ENCODE peak calls at places on chromosome 1, in ten cellular contexts. A is tibial artery; V is stomach; U is D341Med; Z is HT1080; R is activated CD4-positive, alpha-beta T cell treated with anti-CD3 and anti-CD28 coated beads, Interleukin-2, amount 50 U/mL, for 24 hours; W is stimulated activated CD4-positive, alpha-beta T cell treated with anti-CD3 and anti-CD28 coated beads, Interleukin-1b, Interleukin-23, amount 100 ng/mL, for 24 hours; X is Daoy; G is mucosa of descending colon; L is bronchial epithelial cell. D is an unnamed sample.

GRCh38 chr1:205283270-205284147 is 38.0 kb downstream of the NUAK2 start:
- DNase-seq in G (no peak), Z (no peak), R (no peak), A (no peak), U (no peak), L (no peak), W (no peak), V (no peak), X (no peak), D (no peak)

GRCh38 chr1:206544562-206545257 is 37.4 kb downstream of the RASSF5 start:
- DNase-seq in R (peak; percentile 80), V (peak; percentile 80), A (peak; percentile 58), X (peak; percentile 65), G (peak; percentile 84), U (peak; percentile 92), Z (peak; percentile 61), W (peak; percentile 74), L (peak; percentile 35), D (peak; percentile 31)

GRCh38 chr1:99727575-99728190 is 38.8 kb downstream of the FRRS1 start:
- DNase-seq in L (no peak), A (no peak), W (no peak), Z (peak; percentile 75), V (no peak), G (no peak), R (no peak), X (peak; percentile 90), U (no peak), D (peak; percentile 8)

GRCh38 chr1:42999308-42999707 is 40.6 kb upstream of the SLC2A1 start:
- DNase-seq in X (no peak), V (no peak), R (no peak), G (no peak), A (no peak), L (no peak), U (no peak), Z (no peak), W (no peak), D (no peak)

GRCh38 chr1:102858695-102859094 is 249.6 kb downstream of the COL11A1 start:
- DNase-seq in Z (no peak), X (no peak), G (no peak), R (no peak), W (no peak), U (no peak), L (no peak), V (no peak), A (no peak), D (peak; percentile 7)

GRCh38 chr1:20463502-20463901 is 22.5 kb downstream of the CAMK2N1 start:
- DNase-seq in X (no peak), G (no peak), V (no peak), L (no peak), U (no peak), Z (no peak), A (no peak), R (no peak), W (no peak), D (no peak)

GRCh38 chr1:54715493-54716298 is at the start of gene TTC4:
- DNase-seq in X (peak; percentile 92), L (peak; percentile 48), G (peak; percentile 86), A (peak; percentile 78), W (peak; percentile 78), U (peak; percentile 96), R (peak; percentile 82), Z (peak; percentile 81), V (peak; percentile 87), D (peak; percentile 71)

GRCh38 chr1:54436826-54437225 is 30.6 kb upstream of the SSBP3 start:
- DNase-seq in U (no peak), G (no peak), Z (no peak), W (no peak), R (no peak), V (no peak), L (no peak), X (no peak), A (no peak), D (no peak)

GRCh38 chr1:172145231-172145651 is 275.2 kb upstream of the C1orf105 start:
- DNase-seq in G (no peak), U (no peak), W (no peak), A (no peak), L (no peak), V (no peak), Z (no peak), X (peak; percentile 66), R (no peak), D (peak; percentile 27)

GRCh38 chr1:201538618-201539551 is at the start of gene NAV1:
- DNase-seq in W (no peak), V (peak; percentile 38), Z (peak; percentile 95), U (peak; percentile 72), G (no peak), L (no peak), R (no peak), X (peak; percentile 96), A (peak; percentile 67), D (peak; percentile 88)

GRCh38 chr1:155976913-155977606 is 1.3 kb downstream of the ARHGEF2 start:
- DNase-seq in Z (no peak), R (no peak), L (no peak), V (no peak), U (no peak), W (peak; percentile 32), A (no peak), G (no peak), X (no peak), D (no peak)

GRCh38 chr1:225767591-225768540 is 9.8 kb upstream of the SRP9 start:
- DNase-seq in R (no peak), W (no peak), G (peak; percentile 62), Z (peak; percentile 32), X (peak; percentile 84), A (peak; percentile 74), U (peak; percentile 41), V (peak; percentile 33), L (peak; percentile 62), D (peak; percentile 88)

GRCh38 chr1:161481624-161482392 is 23.4 kb upstream of the FCGR2A start:
- DNase-seq in U (no peak), W (no peak), V (no peak), G (no peak), Z (no peak), R (no peak), L (peak; percentile 95), X (no peak), A (no peak), D (no peak)

GRCh38 chr1:177469519-177469918 is 298.8 kb downstream of the BRINP2 start:
- DNase-seq in U (no peak), G (no peak), Z (no peak), V (no peak), W (no peak), X (no peak), A (no peak), L (no peak), R (no peak), D (no peak)

GRCh38 chr1:245074232-245074747 is 80.5 kb upstream of the KIF26B start:
- DNase-seq in Z (peak; percentile 19), U (no peak), G (peak; percentile 25), L (peak; percentile 35), W (no peak), A (no peak), V (no peak), R (no peak), X (no peak), D (no peak)

GRCh38 chr1:84427520-84428188 is 29.4 kb downstream of the DNASE2B start:
- DNase-seq in U (no peak), G (no peak), A (no peak), W (no peak), R (no peak), L (peak; percentile 88), Z (peak; percentile 38), X (peak; percentile 65), V (no peak), D (peak; percentile 26)

GRCh38 chr1:198939946-198940345 is 301.1 kb downstream of the PTPRC start:
- DNase-seq in G (no peak), A (no peak), X (no peak), R (no peak), Z (no peak), L (no peak), V (no peak), W (no peak), U (no peak), D (no peak)

GRCh38 chr1:167121375-167122120 is 27.7 kb downstream of the STYXL2 start:
- DNase-seq in V (peak; percentile 83), W (peak; percentile 27), L (peak; percentile 47), A (no peak), U (no peak), R (no peak), Z (no peak), X (peak; percentile 73), G (peak; percentile 85), D (no peak)

GRCh38 chr1:25799758-25800537 is at the start of gene SELENON:
- DNase-seq in W (no peak), Z (peak; percentile 54), X (peak; percentile 69), A (peak; percentile 63), R (no peak), V (peak; percentile 60), G (peak; percentile 56), L (no peak), U (peak; percentile 86), D (no peak)

GRCh38 chr1:63663301-63663700 is 70.1 kb downstream of the PGM1 start:
- DNase-seq in A (no peak), V (no peak), L (peak; percentile 94), G (no peak), Z (peak; percentile 51), R (no peak), W (no peak), U (no peak), X (peak; percentile 65), D (no peak)

GRCh38 chr1:109089242-109090015 is 1.1 kb upstream of the TMEM167B start:
- DNase-seq in V (peak; percentile 80), W (no peak), Z (no peak), U (peak; percentile 78), G (peak; percentile 86), L (peak; percentile 69), A (no peak), X (peak; percentile 53), R (no peak), D (peak; percentile 64)

GRCh38 chr1:83882906-83883305 is 116.0 kb downstream of the TTLL7 start:
- DNase-seq in R (no peak), L (peak; percentile 88), V (no peak), U (peak; percentile 53), X (peak; percentile 74), Z (peak; percentile 65), G (peak; percentile 41), A (no peak), W (no peak), D (peak; percentile 55)

GRCh38 chr1:213327318-213327667 is 276.3 kb downstream of the RPS6KC1 start:
- DNase-seq in V (no peak), W (no peak), X (peak; percentile 79), A (peak; percentile 60), G (peak; percentile 23), U (no peak), L (no peak), R (no peak), Z (peak; percentile 81), D (peak; percentile 63)

GRCh38 chr1:12276225-12276624 is 46.4 kb downstream of the VPS13D start:
- DNase-seq in X (peak; percentile 59), A (no peak), R (no peak), V (peak; percentile 35), W (no peak), Z (peak; percentile 21), U (no peak), L (peak; percentile 26), G (no peak), D (peak; percentile 33)

GRCh38 chr1:153058826-153059784 is 1.8 kb upstream of the SPRR2A start:
- DNase-seq in A (no peak), L (peak; percentile 55), V (no peak), X (peak; percentile 69), R (no peak), G (no peak), U (no peak), W (no peak), Z (no peak), D (no peak)

GRCh38 chr1:221071761-221072160 is 192.5 kb downstream of the HLX start:
- DNase-seq in U (no peak), W (no peak), L (no peak), Z (no peak), R (no peak), A (no peak), V (no peak), G (no peak), X (no peak), D (no peak)

GRCh38 chr1:53368314-53369033 is 40.6 kb upstream of the LRP8 start:
- DNase-seq in G (no peak), W (no peak), R (no peak), A (peak; percentile 21), U (peak; percentile 41), X (no peak), V (peak; percentile 25), Z (no peak), L (no peak), D (no peak)

GRCh38 chr1:202160377-202160940 is at the start of gene PTPN7:
- DNase-seq in W (peak; percentile 89), L (peak; percentile 8), U (no peak), A (no peak), R (peak; percentile 83), Z (no peak), X (peak; percentile 55), V (peak; percentile 39), G (peak; percentile 46), D (no peak)